ENCODE peak calls at places on chromosomes 7 and 10, in seven cellular contexts. A, H, R, G, N, E and O are unnamed samples.

GRCh38 chr7:134276951-134277350 is 39.8 kb downstream of the SLC35B4 start:
- DNase-seq in G (no peak), A (no peak), N (no peak), E (no peak), H (no peak), R (no peak), O (no peak)

GRCh38 chr7:23105644-23106490 is at the start of gene KLHL7:
- DNase-seq in H (peak; percentile 97), N (peak; percentile 80), R (peak; percentile 97), A (peak; percentile 67), E (peak; percentile 99), G (peak; percentile 98), O (peak; percentile 98)

GRCh38 chr10:44715081-44715480 is 196.1 kb upstream of the TMEM72 start:
- DNase-seq in R (no peak), A (no peak), G (no peak), E (no peak), N (peak; percentile 95), H (no peak), O (no peak)

GRCh38 chr7:138797715-138798320 is at the start of the genes ATP6V0A4 and TMEM213:
- DNase-seq in E (peak; percentile 66), G (peak; percentile 56), R (no peak), H (no peak), A (no peak), N (no peak), O (no peak)

GRCh38 chr10:63583909-63584747 is 62.9 kb downstream of the REEP3 start:
- DNase-seq in E (no peak), H (no peak), A (no peak), R (no peak), G (no peak), N (no peak), O (no peak)

GRCh38 chr10:131561897-131562296 is 250.4 kb upstream of the TCERG1L start:
- DNase-seq in H (no peak), R (no peak), A (no peak), N (no peak), G (no peak), E (no peak), O (no peak)

GRCh38 chr10:87927091-87927490 is 63.7 kb downstream of the PTEN start:
- DNase-seq in H (no peak), R (no peak), N (peak; percentile 73), E (no peak), A (no peak), G (no peak), O (no peak)

GRCh38 chr10:102714621-102715455 is at the start of gene SFXN2:
- DNase-seq in E (peak; percentile 45), N (no peak), R (no peak), G (peak; percentile 76), A (no peak), H (no peak), O (peak; percentile 53)

GRCh38 chr10:114393482-114393881 is 10.8 kb downstream of the AFAP1L2 start:
- DNase-seq in R (no peak), A (peak; percentile 58), G (no peak), N (peak; percentile 69), H (no peak), E (no peak), O (no peak)

DNA sequence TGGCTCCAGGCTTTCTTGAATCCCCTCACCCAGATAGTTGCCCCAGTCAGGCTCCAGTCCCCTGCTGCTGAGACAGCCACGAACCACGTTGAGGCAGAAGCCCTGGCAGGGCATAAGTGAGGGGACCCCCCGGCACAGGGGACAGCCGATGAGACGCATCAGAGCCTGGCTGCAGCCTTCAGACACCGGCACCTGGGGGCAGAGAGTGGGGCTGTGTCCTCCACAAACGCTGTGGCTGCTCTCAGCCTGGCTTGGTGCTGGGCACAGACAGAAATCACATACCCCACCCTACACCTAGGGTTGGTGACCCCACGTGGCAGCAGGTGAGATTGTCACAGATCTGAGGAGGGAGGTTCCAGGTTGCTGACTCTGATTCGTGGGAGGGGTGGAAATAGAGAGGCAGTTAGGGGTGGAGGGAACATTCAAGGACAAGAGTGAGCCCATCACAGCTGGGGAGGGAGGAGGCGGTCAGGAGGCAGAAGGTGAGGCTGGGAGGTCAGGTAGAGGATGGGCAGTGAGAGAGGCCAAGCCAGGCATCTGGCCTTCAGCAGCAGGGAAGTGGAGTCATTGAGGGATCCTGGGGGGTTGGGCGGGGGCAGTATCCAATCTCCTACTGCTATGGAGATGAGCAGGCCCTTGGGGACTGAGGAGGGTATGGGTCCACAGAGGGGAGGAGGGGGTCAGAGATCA is 3.2 kb downstream of the GPC2 start:
- DNase-seq in R (no peak), G (no peak), A (no peak), H (no peak), E (no peak), N (no peak), O (no peak)
- H3K4me1 ChIP-seq in R (peaks cover 17% of the 10 kb centered on the region), G (peaks cover 23% of the 10 kb centered on the region), A (peaks cover 3% of the 10 kb centered on the region), H (peaks cover 3% of the 10 kb centered on the region), E (peaks cover 28% of the 10 kb centered on the region), N (no peaks in the 10 kb centered on the region), O (no peaks in the 10 kb centered on the region)

GRCh38 chr10:129844191-129844590 is 119.9 kb downstream of the EBF3 start:
- DNase-seq in N (no peak), R (no peak), H (no peak), A (no peak), E (no peak), G (no peak), O (no peak)

GRCh38 chr10:129842031-129842430 is 122.0 kb downstream of the EBF3 start:
- DNase-seq in G (no peak), A (no peak), N (no peak), E (no peak), H (no peak), R (no peak), O (no peak)

GRCh38 chr10:129841590-129841989 is 122.5 kb downstream of the EBF3 start:
- DNase-seq in N (no peak), E (no peak), G (no peak), A (no peak), R (no peak), H (no peak), O (no peak)

GRCh38 chr10:129843702-129844101 is 120.4 kb downstream of the EBF3 start:
- DNase-seq in A (no peak), R (no peak), H (no peak), G (no peak), N (no peak), E (no peak), O (no peak)

DNA sequence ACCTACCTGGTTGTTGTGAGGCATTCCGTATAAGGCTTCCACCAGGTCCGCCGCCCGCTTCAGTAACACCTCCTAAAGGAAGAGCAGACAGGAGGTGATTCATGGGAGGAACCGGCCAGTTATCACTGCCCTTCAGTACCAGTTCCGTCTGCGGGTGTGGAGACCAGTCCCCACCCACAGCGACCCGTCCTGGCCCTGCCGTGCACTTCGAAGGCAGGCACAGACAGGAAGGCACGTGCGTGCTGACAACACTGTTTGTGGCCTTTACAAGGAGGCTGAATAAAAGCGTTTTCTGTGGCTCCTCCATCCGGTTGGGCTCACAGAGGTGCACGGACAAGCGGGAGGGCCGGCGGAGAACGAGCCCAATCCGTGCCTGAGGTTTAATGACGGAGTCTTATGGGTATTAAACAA is 120.9 kb downstream of the EBF3 start:
- DNase-seq in H (no peak), E (no peak), G (no peak), A (no peak), N (no peak), R (no peak), O (no peak)
- H3K4me1 ChIP-seq in H (no peaks in the 10 kb centered on the region), E (no peaks in the 10 kb centered on the region), G (no peaks in the 10 kb centered on the region), A (no peaks in the 10 kb centered on the region), N (no peaks in the 10 kb centered on the region), R (no peaks in the 10 kb centered on the region), O (no peaks in the 10 kb centered on the region)

GRCh38 chr10:96616961-96617360 is 30.1 kb upstream of the TM9SF3 start:
- DNase-seq in G (no peak), N (no peak), R (no peak), E (no peak), A (no peak), H (no peak), O (no peak)
- H3K4me1 ChIP-seq in G (peaks cover 4% of the 10 kb centered on the region), N (peaks cover 10% of the 10 kb centered on the region), R (peaks cover 7% of the 10 kb centered on the region), E (peaks cover 7% of the 10 kb centered on the region), A (no peaks in the 10 kb centered on the region), H (peaks cover 10% of the 10 kb centered on the region), O (peaks cover 11% of the 10 kb centered on the region)

DNA sequence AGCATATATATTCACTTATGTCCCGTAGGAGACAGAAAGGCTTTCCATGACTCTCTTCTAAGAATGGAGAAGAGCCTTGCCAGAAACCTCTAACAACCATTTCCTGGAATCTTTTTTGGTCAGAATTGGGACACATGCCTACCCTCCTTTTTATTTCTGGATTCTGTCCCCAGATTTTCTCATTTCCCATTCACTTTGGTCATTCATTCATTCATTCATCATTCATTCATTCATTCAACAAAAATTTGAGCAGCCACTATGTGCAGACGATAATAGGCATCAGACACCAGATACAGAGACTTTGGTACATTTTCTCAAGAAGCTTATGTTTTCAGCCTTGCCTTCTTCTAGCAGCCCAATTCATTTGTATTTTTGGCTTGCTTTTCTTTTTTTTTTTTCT is 6.0 kb downstream of the ENTPD7 start:
- DNase-seq in A (no peak), G (no peak), R (no peak), E (no peak), N (no peak), H (no peak), O (no peak)
- H3K4me1 ChIP-seq in A (peaks cover 21% of the 10 kb centered on the region), G (peaks cover 2% of the 10 kb centered on the region), R (no peaks in the 10 kb centered on the region), E (peaks cover 7% of the 10 kb centered on the region), N (peaks cover 30% of the 10 kb centered on the region), H (peaks cover 9% of the 10 kb centered on the region), O (no peaks in the 10 kb centered on the region)